ENCODE peak calls at places on chromosomes 4 and X, in eight cellular contexts. O is stimulated activated CD8-positive, alpha-beta memory T cell treated with anti-CD3 and anti-CD28 coated beads, Interleukin-15, amount 100 ng/mL, for 24 hours; G is NCI-H1694 treated with DMSO at 0.1 percent for 48 hours; N is foreskin melanocyte; Q is amygdala; K is central memory CD8-positive, alpha-beta T cell; D is stimulated activated CD4-positive, alpha-beta T cell treated with anti-CD3 and anti-CD28 coated beads, Interleukin-4, amount 100 ng/mL, for 4 hours; V is cerebellum. R is an unnamed sample.

GRCh38 chrX:95156566-95156965 is 1482.6 kb downstream of the FAM133A start:
- DNase-seq in O (no peak), G (no peak), N (no peak), Q (no peak), K (no peak), D (no peak), V (no peak), R (no peak)

GRCh38 chr4:4599886-4600285 is 58.0 kb upstream of the STX18 start:
- DNase-seq in O (no peak), G (no peak), N (no peak), Q (no peak), K (no peak), D (no peak), V (no peak), R (no peak)

GRCh38 chr4:113686950-113687718 is 74.4 kb downstream of the CAMK2D start:
- DNase-seq in O (no peak), G (no peak), N (no peak), Q (no peak), K (no peak), D (no peak), V (no peak), R (no peak)

GRCh38 chr4:169059294-169060201 is 49.5 kb upstream of the CBR4 start:
- DNase-seq in O (no peak), G (no peak), N (no peak), Q (no peak), K (no peak), D (no peak), V (no peak), R (no peak)

GRCh38 chr4:139961344-139961948 is 192.5 kb downstream of the MAML3 start:
- DNase-seq in O (no peak), G (no peak), N (no peak), Q (no peak), K (no peak), D (no peak), V (no peak), R (no peak)

GRCh38 chr4:153873741-153874140 is 84.9 kb upstream of the SFRP2 start:
- DNase-seq in O (no peak), G (no peak), N (no peak), Q (no peak), K (no peak), D (no peak), V (no peak), R (no peak)

GRCh38 chrX:37347420-37347819 is 1.7 kb upstream of the PRRG1 start:
- DNase-seq in O (no peak), G (no peak), N (peak; percentile 29), Q (no peak), K (no peak), D (no peak), V (no peak), R (no peak)

GRCh38 chr4:73731968-73732610 is 8.3 kb upstream of the CXCL8 start:
- DNase-seq in O (no peak), G (no peak), N (no peak), Q (no peak), K (no peak), D (no peak), V (no peak), R (no peak)

GRCh38 chrX:136588060-136588459 is 56.0 kb downstream of the VGLL1 start:
- DNase-seq in O (no peak), G (no peak), N (no peak), Q (no peak), K (no peak), D (no peak), V (no peak), R (no peak)

GRCh38 chr4:87270144-87270543 is 49.7 kb upstream of the KLHL8 start:
- DNase-seq in O (no peak), G (peak; percentile 17), N (peak; percentile 65), Q (no peak), K (no peak), D (no peak), V (no peak), R (no peak)

GRCh38 chr4:183638436-183638835 is 20.5 kb downstream of the RWDD4 start:
- DNase-seq in O (no peak), G (no peak), N (no peak), Q (no peak), K (no peak), D (no peak), V (no peak), R (no peak)

GRCh38 chr4:110211770-110212061 is 13.3 kb upstream of the ELOVL6 start:
- DNase-seq in O (no peak), G (no peak), N (no peak), Q (no peak), K (no peak), D (no peak), V (no peak), R (no peak)

GRCh38 chr4:5722328-5722727 is 11.3 kb downstream of the EVC start:
- DNase-seq in O (no peak), G (no peak), N (no peak), Q (no peak), K (no peak), D (no peak), V (no peak), R (no peak)

GRCh38 chrX:116306218-116306617 is 130.2 kb upstream of the SLC6A14 start:
- DNase-seq in O (no peak), G (no peak), N (no peak), Q (no peak), K (no peak), D (no peak), V (no peak), R (no peak)

GRCh38 chr4:139950568-139950967 is 203.4 kb downstream of the MAML3 start:
- DNase-seq in O (no peak), G (no peak), N (peak; percentile 76), Q (no peak), K (no peak), D (no peak), V (no peak), R (peak; percentile 17)

GRCh38 chr4:121449416-121449815 is 68.6 kb upstream of the QRFPR start:
- DNase-seq in O (no peak), G (no peak), N (no peak), Q (no peak), K (no peak), D (no peak), V (no peak), R (no peak)

GRCh38 chr4:185945906-185946305 is 123.0 kb upstream of the TLR3 start:
- DNase-seq in O (no peak), G (no peak), N (no peak), Q (no peak), K (no peak), D (no peak), V (no peak), R (no peak)

GRCh38 chr4:26120098-26120795 is 200.6 kb upstream of the RBPJ start:
- DNase-seq in O (no peak), G (no peak), N (no peak), Q (no peak), K (no peak), D (no peak), V (no peak), R (no peak)

GRCh38 chrX:18927558-18927957 is 56.4 kb downstream of the PHKA2 start:
- DNase-seq in O (no peak), G (no peak), N (no peak), Q (no peak), K (no peak), D (no peak), V (no peak), R (no peak)

GRCh38 chr4:8860892-8861575 is 10.6 kb downstream of the HMX1 start:
- DNase-seq in O (no peak), G (no peak), N (no peak), Q (no peak), K (no peak), D (no peak), V (no peak), R (no peak)

GRCh38 chr4:1344696-1345095 is 2.3 kb upstream of the UVSSA start:
- DNase-seq in O (no peak), G (no peak), N (no peak), Q (no peak), K (no peak), D (no peak), V (no peak), R (no peak)

GRCh38 chrX:2272337-2272736 is 228.4 kb downstream of the DHRSX start:
- DNase-seq in O (no peak), G (no peak), N (no peak), Q (no peak), K (no peak), D (no peak), V (no peak), R (no peak)

GRCh38 chr4:186030795-186031194 is 38.2 kb upstream of the TLR3 start:
- DNase-seq in O (no peak), G (no peak), N (no peak), Q (no peak), K (no peak), D (no peak), V (no peak), R (no peak)

GRCh38 chrX:27815209-27815608 is 7.4 kb downstream of the MAGEB10 start:
- DNase-seq in O (no peak), G (no peak), N (no peak), Q (no peak), K (no peak), D (no peak), V (no peak), R (no peak)

GRCh38 chr4:124907881-124908280 is 195.3 kb upstream of the ANKRD50 start:
- DNase-seq in O (no peak), G (no peak), N (no peak), Q (no peak), K (no peak), D (no peak), V (no peak), R (no peak)

GRCh38 chr4:83371936-83372335 is 37.3 kb upstream of the HPSE start:
- DNase-seq in O (no peak), G (no peak), N (no peak), Q (no peak), K (no peak), D (no peak), V (no peak), R (no peak)

GRCh38 chrX:56068274-56068758 is 163.8 kb upstream of the KLF8 start:
- DNase-seq in O (no peak), G (no peak), N (no peak), Q (no peak), K (no peak), D (no peak), V (no peak), R (no peak)

GRCh38 chrX:39249999-39250398 is 448.7 kb downstream of the MID1IP1 start:
- DNase-seq in O (no peak), G (no peak), N (no peak), Q (no peak), K (no peak), D (no peak), V (no peak), R (no peak)

GRCh38 chr4:37549003-37549402 is 137.2 kb downstream of the RELL1 start:
- DNase-seq in O (no peak), G (no peak), N (no peak), Q (no peak), K (no peak), D (no peak), V (no peak), R (no peak)

GRCh38 chr4:47075241-47075640 is 43.9 kb downstream of the GABRB1 start:
- DNase-seq in O (no peak), G (no peak), N (no peak), Q (no peak), K (no peak), D (no peak), V (no peak), R (no peak)

GRCh38 chr4:54400802-54401201 is 171.7 kb downstream of the PDGFRA start:
- DNase-seq in O (no peak), G (no peak), N (peak; percentile 91), Q (no peak), K (no peak), D (no peak), V (no peak), R (no peak)

R was measured in activated B cell treated with CpG ODN at 0.5 μM for 24 hours.